ENCODE peak calls at places on chromosomes 5 and 9, in four cellular contexts. One of them, this sample, is unnamed.

GRCh38 chr5:159456722-159457462 is 126.6 kb upstream of the IL12B start:
- DNase-seq in Peyer's patch: no peak
- DNase-seq in spleen: no peak
- DNase-seq in lower leg skin: no peak
- DNase-seq in this sample: no peak

GRCh38 chr9:9102295-9102694 is 1302.7 kb upstream of the DMAC1 start:
- DNase-seq in spleen: no peak
- DNase-seq in Peyer's patch: no peak
- DNase-seq in lower leg skin: no peak
- DNase-seq in this sample: no peak

GRCh38 chr9:7216004-7216821 is 458.4 kb downstream of the KDM4C start:
- DNase-seq in spleen: no peak
- DNase-seq in lower leg skin: no peak
- DNase-seq in Peyer's patch: no peak
- DNase-seq in this sample: no peak

GRCh38 chr5:100505984-100506670 is 29.0 kb upstream of the FAM174A start:
- DNase-seq in Peyer's patch: no peak
- DNase-seq in lower leg skin: no peak
- DNase-seq in spleen: no peak
- DNase-seq in this sample: peak; percentile 46

GRCh38 chr5:16082053-16082452 is 97.5 kb downstream of the MARCHF11 start:
- DNase-seq in spleen: no peak
- DNase-seq in Peyer's patch: no peak
- DNase-seq in lower leg skin: no peak
- DNase-seq in this sample: no peak

GRCh38 chr5:80711938-80712337 is 57.2 kb upstream of the DHFR start:
- DNase-seq in lower leg skin: no peak
- DNase-seq in Peyer's patch: no peak
- DNase-seq in spleen: no peak
- DNase-seq in this sample: no peak

GRCh38 chr9:111860443-111860842 is 36.2 kb upstream of the UGCG start:
- DNase-seq in Peyer's patch: no peak
- DNase-seq in lower leg skin: no peak
- DNase-seq in spleen: no peak
- DNase-seq in this sample: no peak

GRCh38 chr5:135570453-135570764 is 8.4 kb downstream of the CXCL14 start:
- DNase-seq in spleen: no peak
- DNase-seq in lower leg skin: no peak
- DNase-seq in Peyer's patch: no peak
- DNase-seq in this sample: no peak

GRCh38 chr5:147560982-147561381 is 51.1 kb upstream of the DPYSL3 start:
- DNase-seq in lower leg skin: no peak
- DNase-seq in Peyer's patch: no peak
- DNase-seq in spleen: no peak
- DNase-seq in this sample: no peak

GRCh38 chr5:176716320-176716719 is 69.0 kb downstream of the TSPAN17 start:
- DNase-seq in spleen: no peak
- DNase-seq in Peyer's patch: no peak
- DNase-seq in lower leg skin: no peak
- DNase-seq in this sample: peak; percentile 33

GRCh38 chr5:93717162-93717561 is 24.2 kb downstream of the POU5F2 start:
- DNase-seq in spleen: no peak
- DNase-seq in lower leg skin: no peak
- DNase-seq in Peyer's patch: no peak
- DNase-seq in this sample: no peak

GRCh38 chr9:87713278-87713989 is 12.5 kb upstream of the CTSL start:
- DNase-seq in lower leg skin: peak; percentile 97
- DNase-seq in Peyer's patch: no peak
- DNase-seq in spleen: no peak
- DNase-seq in this sample: peak; percentile 94

GRCh38 chr9:127365461-127365860 is 31.5 kb upstream of the SLC2A8 start:
- DNase-seq in spleen: no peak
- DNase-seq in Peyer's patch: no peak
- DNase-seq in lower leg skin: peak; percentile 68
- DNase-seq in this sample: no peak

GRCh38 chr5:134553816-134554215 is 28.3 kb downstream of the JADE2 start:
- DNase-seq in spleen: no peak
- DNase-seq in lower leg skin: no peak
- DNase-seq in Peyer's patch: no peak
- DNase-seq in this sample: no peak

GRCh38 chr9:81851340-81851739 is 76.9 kb upstream of the SPATA31D4 start:
- DNase-seq in spleen: no peak
- DNase-seq in lower leg skin: no peak
- DNase-seq in Peyer's patch: no peak
- DNase-seq in this sample: no peak

GRCh38 chr5:137994556-137994955 is 38.3 kb downstream of the FAM13B start:
- DNase-seq in lower leg skin: no peak
- DNase-seq in Peyer's patch: no peak
- DNase-seq in spleen: no peak
- DNase-seq in this sample: no peak

GRCh38 chr9:95061916-95062600 is 255.5 kb downstream of the FANCC start:
- DNase-seq in Peyer's patch: no peak
- DNase-seq in lower leg skin: peak; percentile 79
- DNase-seq in spleen: no peak
- DNase-seq in this sample: no peak

GRCh38 chr9:84874583-84874982 is 205.1 kb downstream of the NTRK2 start:
- DNase-seq in spleen: no peak
- DNase-seq in lower leg skin: no peak
- DNase-seq in Peyer's patch: no peak
- DNase-seq in this sample: no peak

GRCh38 chr9:114098660-114099522 is at the start of gene KIF12:
- DNase-seq in spleen: no peak
- DNase-seq in lower leg skin: peak; percentile 86
- DNase-seq in Peyer's patch: no peak
- DNase-seq in this sample: no peak

GRCh38 chr5:10704949-10705621 is 55.9 kb downstream of the DAP start:
- DNase-seq in Peyer's patch: no peak
- DNase-seq in spleen: no peak
- DNase-seq in lower leg skin: no peak
- DNase-seq in this sample: peak; percentile 59

GRCh38 chr5:157528036-157528632 is 47.4 kb downstream of the ADAM19 start:
- DNase-seq in Peyer's patch: no peak
- DNase-seq in lower leg skin: no peak
- DNase-seq in spleen: no peak
- DNase-seq in this sample: no peak

GRCh38 chr5:120388016-120388781 is 75.9 kb upstream of the PRR16 start:
- DNase-seq in Peyer's patch: no peak
- DNase-seq in spleen: no peak
- DNase-seq in lower leg skin: no peak
- DNase-seq in this sample: peak; percentile 77

GRCh38 chr5:7190727-7191126 is 205.2 kb upstream of the ADCY2 start:
- DNase-seq in lower leg skin: no peak
- DNase-seq in spleen: no peak
- DNase-seq in Peyer's patch: no peak
- DNase-seq in this sample: no peak

GRCh38 chr5:34770486-34770885 is 68.5 kb upstream of the TTC23L start:
- DNase-seq in spleen: no peak
- DNase-seq in lower leg skin: no peak
- DNase-seq in Peyer's patch: no peak
- DNase-seq in this sample: no peak

GRCh38 chr5:55173696-55174101 is 722 bp upstream of the CDC20B start:
- DNase-seq in lower leg skin: no peak
- DNase-seq in spleen: no peak
- DNase-seq in Peyer's patch: no peak
- DNase-seq in this sample: no peak

GRCh38 chr5:14364096-14364495 is 217.5 kb upstream of the OTULINL start:
- DNase-seq in Peyer's patch: no peak
- DNase-seq in lower leg skin: no peak
- DNase-seq in spleen: no peak
- DNase-seq in this sample: no peak

GRCh38 chr9:133995012-133995896 is 3.1 kb upstream of the VAV2 start:
- DNase-seq in lower leg skin: no peak
- DNase-seq in Peyer's patch: no peak
- DNase-seq in spleen: peak; percentile 73
- DNase-seq in this sample: no peak

GRCh38 chr5:119655081-119655480 is 25.7 kb downstream of the FAM170A start:
- DNase-seq in spleen: no peak
- DNase-seq in Peyer's patch: no peak
- DNase-seq in lower leg skin: no peak
- DNase-seq in this sample: no peak

GRCh38 chr5:65198777-65199120 is 283.0 kb downstream of the ADAMTS6 start:
- DNase-seq in spleen: no peak
- DNase-seq in lower leg skin: no peak
- DNase-seq in Peyer's patch: no peak
- DNase-seq in this sample: peak; percentile 97

GRCh38 chr9:113542741-113543140 is 79.2 kb downstream of the RGS3 start:
- DNase-seq in lower leg skin: no peak
- DNase-seq in spleen: peak; percentile 77
- DNase-seq in Peyer's patch: no peak
- DNase-seq in this sample: no peak

GRCh38 chr5:1199649-1200494 is 1.5 kb upstream of the SLC6A19 start:
- DNase-seq in Peyer's patch: no peak
- DNase-seq in spleen: no peak
- DNase-seq in lower leg skin: no peak
- DNase-seq in this sample: no peak

DNA sequence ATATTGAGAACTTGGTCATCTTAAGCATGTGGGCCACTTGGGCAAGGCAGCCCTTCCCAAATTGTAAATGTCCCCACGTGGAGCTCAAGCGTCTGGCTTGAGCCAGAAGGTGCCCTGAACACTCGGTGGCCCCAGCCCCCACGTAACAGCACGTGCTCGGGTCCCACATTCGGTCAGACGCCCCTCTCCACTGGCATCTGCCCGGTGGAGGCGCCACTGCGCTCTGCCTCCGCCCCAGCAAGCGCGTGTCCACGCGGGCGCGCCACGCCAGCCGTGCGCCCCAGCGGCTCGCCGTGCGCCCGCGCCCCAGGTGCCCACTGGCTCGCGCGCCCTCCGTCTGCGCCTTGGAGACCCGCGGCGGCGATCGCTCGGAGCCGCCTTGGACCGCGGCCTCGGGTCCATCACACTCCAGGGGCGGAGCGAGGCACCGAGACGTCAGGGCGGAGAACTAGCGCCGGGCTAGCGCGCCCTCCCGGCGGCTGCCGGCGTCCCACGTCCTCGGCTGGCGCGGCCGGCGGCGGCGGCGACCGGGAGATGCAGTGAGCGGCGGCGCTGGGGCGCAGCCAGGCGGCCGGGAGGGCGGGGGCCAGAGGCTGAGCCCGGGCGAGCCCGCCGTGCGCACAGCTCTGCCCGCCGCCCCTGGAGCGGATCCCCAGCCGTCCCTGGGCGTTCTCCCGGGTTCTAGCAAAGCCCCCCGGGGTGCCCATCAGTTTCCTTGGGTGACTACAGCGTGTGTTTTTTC is at the start of gene PALM2AKAP2:
- DNase-seq in spleen: no peak
- DNase-seq in Peyer's patch: no peak
- DNase-seq in lower leg skin: peak; percentile 88
- DNase-seq in this sample: no peak
- TF ChIP-seq CTCF in spleen: no peak
- TF ChIP-seq CTCF in Peyer's patch: no peak
- TF ChIP-seq CTCF in lower leg skin: no peak
- TF ChIP-seq CTCF in this sample: peak; percentile 32

GRCh38 chr9:120440791-120441190 is 139.2 kb downstream of the CDK5RAP2 start:
- DNase-seq in Peyer's patch: no peak
- DNase-seq in lower leg skin: no peak
- DNase-seq in spleen: no peak
- DNase-seq in this sample: no peak

GRCh38 chr9:120438111-120438510 is 141.9 kb downstream of the CDK5RAP2 start:
- DNase-seq in spleen: no peak
- DNase-seq in lower leg skin: no peak
- DNase-seq in Peyer's patch: no peak
- DNase-seq in this sample: no peak

GRCh38 chr9:120436937-120437592 is 142.9 kb downstream of the CDK5RAP2 start:
- DNase-seq in lower leg skin: no peak
- DNase-seq in Peyer's patch: no peak
- DNase-seq in spleen: peak; percentile 92
- DNase-seq in this sample: no peak

GRCh38 chr9:120441446-120442279 is 138.3 kb downstream of the CDK5RAP2 start:
- DNase-seq in spleen: no peak
- DNase-seq in Peyer's patch: no peak
- DNase-seq in lower leg skin: no peak
- DNase-seq in this sample: peak; percentile 47

GRCh38 chr9:120439147-120439546 is 140.8 kb downstream of the CDK5RAP2 start:
- DNase-seq in Peyer's patch: no peak
- DNase-seq in lower leg skin: no peak
- DNase-seq in spleen: no peak
- DNase-seq in this sample: no peak
- TF ChIP-seq CTCF in Peyer's patch: peak; percentile 26
- TF ChIP-seq CTCF in lower leg skin: no peak
- TF ChIP-seq CTCF in spleen: no peak
- TF ChIP-seq CTCF in this sample: peak; percentile 57

GRCh38 chr9:108562176-108562575 is 293.6 kb downstream of the ACTL7B start:
- DNase-seq in spleen: no peak
- DNase-seq in lower leg skin: peak; percentile 83
- DNase-seq in Peyer's patch: no peak
- DNase-seq in this sample: no peak

GRCh38 chr9:108568093-108568492 is 287.7 kb downstream of the ACTL7B start:
- DNase-seq in lower leg skin: no peak
- DNase-seq in spleen: no peak
- DNase-seq in Peyer's patch: no peak
- DNase-seq in this sample: no peak

GRCh38 chr9:108567571-108567970 is 288.2 kb downstream of the ACTL7B start:
- DNase-seq in spleen: no peak
- DNase-seq in lower leg skin: no peak
- DNase-seq in Peyer's patch: no peak
- DNase-seq in this sample: no peak

GRCh38 chr9:108569624-108570023 is 286.2 kb downstream of the ACTL7B start:
- DNase-seq in lower leg skin: no peak
- DNase-seq in spleen: no peak
- DNase-seq in Peyer's patch: no peak
- DNase-seq in this sample: peak; percentile 29

GRCh38 chr9:108565651-108566378 is 290.0 kb downstream of the ACTL7B start:
- DNase-seq in spleen: no peak
- DNase-seq in Peyer's patch: no peak
- DNase-seq in lower leg skin: no peak
- DNase-seq in this sample: peak; percentile 81
- TF ChIP-seq CTCF in spleen: peak; percentile 85
- TF ChIP-seq CTCF in Peyer's patch: peak; percentile 65
- TF ChIP-seq CTCF in lower leg skin: peak; percentile 30
- TF ChIP-seq CTCF in this sample: peak; percentile 94

GRCh38 chr5:62044989-62045388 is 261.0 kb upstream of the KIF2A start:
- DNase-seq in lower leg skin: no peak
- DNase-seq in spleen: no peak
- DNase-seq in Peyer's patch: no peak
- DNase-seq in this sample: no peak
- TF ChIP-seq CTCF in lower leg skin: no peak
- TF ChIP-seq CTCF in spleen: no peak
- TF ChIP-seq CTCF in Peyer's patch: no peak
- TF ChIP-seq CTCF in this sample: no peak